ENCODE peak calls at places on chromosomes 5 and 9, in seven cellular contexts. Q is HCT116, K is H1, P is HepG2, F is SK-N-SH, Y is GM12878, B is K562. I is an unnamed sample.

GRCh38 chr9:99040911-99041582 is 63.9 kb upstream of the TGFBR1 start:
- DNase-seq in Q (no peak), K (no peak), P (no peak), F (no peak), Y (no peak), B (no peak), I (no peak)

GRCh38 chr9:129111762-129112151 is 542 bp downstream of the PTPA start:
- DNase-seq in Q (no peak), K (no peak), P (peak; percentile 25), F (peak; percentile 69), Y (no peak), B (peak; percentile 56), I (peak; percentile 46)

GRCh38 chr9:122121391-122121790 is 28.3 kb upstream of the TTLL11 start:
- DNase-seq in Q (no peak), K (no peak), P (no peak), F (no peak), Y (no peak), B (no peak), I (no peak)

GRCh38 chr5:36174119-36174518 is 22.2 kb downstream of the SKP2 start:
- DNase-seq in Q (no peak), K (no peak), P (no peak), F (no peak), Y (no peak), B (no peak), I (no peak)

GRCh38 chr5:107023732-107024131 is 647.0 kb downstream of the EFNA5 start:
- DNase-seq in Q (no peak), K (no peak), P (no peak), F (no peak), Y (no peak), B (no peak), I (no peak)

GRCh38 chr5:107502711-107503110 is 168.0 kb downstream of the EFNA5 start:
- DNase-seq in Q (no peak), K (no peak), P (no peak), F (peak; percentile 61), Y (no peak), B (no peak), I (no peak)

GRCh38 chr9:116288658-116289057 is 135.1 kb downstream of the PAPPA start:
- DNase-seq in Q (no peak), K (no peak), P (no peak), F (no peak), Y (no peak), B (no peak), I (no peak)

GRCh38 chr9:134522976-134523375 is 118.6 kb upstream of the COL5A1 start:
- DNase-seq in Q (no peak), K (no peak), P (no peak), F (no peak), Y (no peak), B (no peak), I (no peak)

GRCh38 chr9:133979124-133979920 is 12.8 kb downstream of the VAV2 start:
- DNase-seq in Q (no peak), K (no peak), P (peak; percentile 80), F (peak; percentile 38), Y (no peak), B (no peak), I (no peak)

GRCh38 chr9:88464851-88465250 is 70.1 kb upstream of the NXNL2 start:
- DNase-seq in Q (no peak), K (no peak), P (no peak), F (no peak), Y (no peak), B (no peak), I (no peak)

GRCh38 chr5:64690417-64691151 is at the start of gene SHISAL2B:
- DNase-seq in Q (no peak), K (no peak), P (no peak), F (peak; percentile 55), Y (no peak), B (no peak), I (no peak)

GRCh38 chr9:34954225-34954624 is 3.9 kb upstream of the PHF24 start:
- DNase-seq in Q (no peak), K (no peak), P (no peak), F (no peak), Y (no peak), B (no peak), I (no peak)

GRCh38 chr9:34958411-34958982 is 412 bp downstream of the PHF24 start:
- DNase-seq in Q (no peak), K (no peak), P (no peak), F (no peak), Y (no peak), B (no peak), I (no peak)

GRCh38 chr9:34956648-34957047 is 1.4 kb upstream of the PHF24 start:
- DNase-seq in Q (no peak), K (no peak), P (no peak), F (no peak), Y (no peak), B (no peak), I (no peak)

GRCh38 chr9:34961574-34962480 is 3.7 kb downstream of the PHF24 start:
- DNase-seq in Q (no peak), K (no peak), P (no peak), F (no peak), Y (no peak), B (no peak), I (no peak)

DNA sequence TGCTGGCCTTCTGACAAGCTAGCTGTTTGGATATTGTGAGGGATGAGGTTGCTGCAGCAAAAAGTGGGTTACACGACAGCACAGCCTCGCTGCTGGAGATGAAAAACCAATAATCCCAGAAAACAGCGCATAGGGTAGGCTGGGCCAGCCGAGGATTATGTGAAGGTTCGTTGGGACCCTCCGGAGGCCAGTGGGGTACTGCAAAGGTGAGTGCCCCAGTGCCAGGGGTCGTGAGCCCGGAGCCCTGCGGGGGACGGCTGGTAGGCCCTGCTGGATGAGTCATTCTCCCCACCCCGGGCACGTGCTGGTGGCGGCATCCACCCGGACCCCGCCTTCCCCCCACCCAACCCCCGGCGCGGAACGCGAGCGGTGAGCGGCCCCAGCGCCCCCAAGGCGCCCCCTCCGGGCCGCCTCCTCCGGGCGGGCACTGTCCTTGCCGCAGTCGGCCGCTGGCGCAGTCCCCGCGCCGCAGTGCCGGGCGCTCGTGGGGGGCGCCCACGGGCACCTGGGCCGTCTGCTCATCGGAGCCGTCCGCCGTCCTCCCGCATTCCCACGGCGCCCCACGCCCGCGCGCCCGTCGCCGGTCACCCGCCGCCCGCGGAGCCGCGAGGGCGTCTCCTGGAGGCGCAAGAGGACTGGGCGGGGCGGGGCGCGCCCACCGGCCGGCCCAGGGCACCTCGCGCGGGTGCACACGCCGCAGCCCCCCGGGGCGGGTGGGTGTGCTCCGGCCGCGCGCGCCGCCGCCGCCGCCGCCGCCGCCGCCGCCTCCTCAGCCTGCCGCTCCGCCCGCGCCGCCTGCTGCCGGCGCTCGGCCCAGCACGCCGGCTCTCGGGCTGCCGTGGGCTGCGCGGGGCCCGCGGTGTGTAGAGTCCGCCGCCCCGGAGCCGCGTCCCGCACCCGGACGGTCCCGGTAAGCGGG is at the start of gene PHF24:
- DNase-seq in Q (no peak), K (no peak), P (no peak), F (peak; percentile 86), Y (no peak), B (peak; percentile 54), I (peak; percentile 1)
- TF ChIP-seq JUND in Q (no peak), K (peak; percentile 77), P (no peak), F (no peak), Y (no peak), B (no peak), I (no peak)

DNA sequence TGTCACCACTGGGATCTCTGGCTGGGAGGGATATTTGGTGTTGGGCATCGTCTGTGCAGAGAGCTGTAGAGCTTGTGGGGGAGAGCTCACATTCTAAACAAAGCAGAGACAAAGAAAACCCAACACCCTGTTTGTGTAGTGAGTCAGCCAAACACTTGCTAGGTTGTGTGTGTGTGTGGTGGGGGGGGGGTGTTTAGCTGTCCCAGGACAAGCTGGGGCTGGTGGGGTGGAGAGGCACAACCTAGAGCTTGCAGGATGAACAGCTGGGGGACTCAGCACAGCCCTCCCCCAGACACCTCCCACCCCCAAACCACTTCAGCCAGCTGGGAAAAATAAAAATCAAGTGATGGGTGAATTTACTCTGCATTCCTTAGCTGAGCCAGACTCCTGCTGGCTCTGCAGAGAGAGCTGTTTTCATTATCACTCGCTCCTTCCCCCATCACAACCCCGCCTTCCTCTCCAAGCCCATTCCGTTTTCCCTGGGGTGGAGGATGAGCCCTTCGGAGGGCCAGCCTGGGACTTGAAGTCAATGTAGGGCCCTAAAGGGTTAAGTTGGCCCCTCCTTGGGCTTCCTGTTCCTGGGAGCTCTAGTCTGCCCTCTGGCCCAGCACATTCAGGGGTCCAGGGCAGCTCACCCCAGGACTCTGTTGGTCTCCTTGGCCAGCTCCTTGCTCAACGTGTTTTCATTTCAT is 2.6 kb downstream of the OLFML2A start:
- DNase-seq in Q (no peak), K (no peak), P (peak; percentile 74), F (no peak), Y (no peak), B (no peak), I (peak; percentile 56)
- TF ChIP-seq JUND in Q (no peak), K (peak; percentile 28), P (no peak), F (peak; percentile 80), Y (no peak), B (no peak), I (no peak)

GRCh38 chr9:91572811-91573210 is 149.2 kb upstream of the NFIL3 start:
- DNase-seq in Q (no peak), K (no peak), P (no peak), F (no peak), Y (no peak), B (no peak), I (no peak)

GRCh38 chr9:91572044-91572443 is 148.4 kb upstream of the NFIL3 start:
- DNase-seq in Q (no peak), K (no peak), P (no peak), F (no peak), Y (no peak), B (no peak), I (no peak)

GRCh38 chr9:91567642-91568274 is 144.1 kb upstream of the NFIL3 start:
- DNase-seq in Q (no peak), K (no peak), P (no peak), F (no peak), Y (no peak), B (no peak), I (no peak)

GRCh38 chr9:91571036-91571435 is 147.4 kb upstream of the NFIL3 start:
- DNase-seq in Q (no peak), K (no peak), P (no peak), F (no peak), Y (no peak), B (no peak), I (no peak)
- TF ChIP-seq JUND in Q (no peak), K (no peak), P (no peak), F (no peak), Y (no peak), B (no peak), I (no peak)

DNA sequence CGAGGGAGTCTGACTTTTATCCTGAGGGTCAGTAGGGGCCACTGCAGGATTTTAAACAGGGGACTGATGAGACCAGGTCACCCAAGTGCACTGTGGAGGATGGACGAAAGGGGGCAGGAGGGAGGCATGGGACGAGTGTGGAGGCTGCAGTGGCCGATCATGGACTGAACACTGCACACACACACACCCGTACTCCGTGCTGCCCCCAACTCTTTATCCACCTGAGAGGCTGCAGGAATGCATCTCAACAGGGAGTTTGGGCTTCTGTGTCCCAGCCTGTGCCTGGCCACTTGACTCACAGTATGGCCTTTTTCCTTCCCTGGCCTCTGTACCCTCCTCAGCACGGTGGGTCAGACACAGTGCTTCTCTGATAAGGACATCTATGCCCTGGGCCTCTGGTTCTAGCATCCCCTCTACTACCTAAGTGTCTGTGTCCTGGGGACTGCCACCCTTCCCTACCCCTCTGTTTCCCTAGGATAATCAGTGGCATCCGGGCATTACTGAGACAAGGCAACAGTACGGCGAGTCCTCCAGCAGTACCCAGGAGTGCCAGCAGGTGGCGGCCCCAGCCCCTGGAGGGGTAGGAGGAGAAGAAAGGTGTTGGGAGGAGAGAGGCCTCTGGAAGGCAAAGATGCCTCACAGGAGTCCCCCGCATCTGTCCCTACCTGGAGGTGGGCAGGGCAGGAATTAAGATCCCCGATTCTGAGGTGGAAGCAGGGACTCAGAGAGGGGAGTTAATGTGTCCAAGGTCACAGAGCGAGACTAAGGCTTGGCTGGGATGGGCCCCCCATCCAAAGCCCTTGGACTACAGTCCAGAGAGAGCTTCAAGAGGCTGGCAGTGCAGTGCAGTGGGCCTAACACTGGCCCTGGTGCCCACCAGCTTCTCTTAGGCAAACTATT is 5.1 kb upstream of the CDX1 start:
- DNase-seq in Q (peak; percentile 63), K (no peak), P (peak; percentile 69), F (peak; percentile 89), Y (no peak), B (peak; percentile 86), I (peak; percentile 86)
- TF ChIP-seq JUND in Q (no peak), K (no peak), P (no peak), F (no peak), Y (no peak), B (no peak), I (no peak)